ENCODE peak calls at places on chromosomes 11 and 22, in six cellular contexts. One of them, this sample, is unnamed.

GRCh38 chr22:43837666-43838065 is 24.6 kb downstream of the SULT4A1 start:
- DNase-seq in germinal center: no peak
- DNase-seq in adipocyte: no peak
- DNase-seq in coronary artery: no peak
- DNase-seq in DMS79: no peak
- DNase-seq in stomach: no peak
- DNase-seq in this sample: no peak

GRCh38 chr22:39478461-39478860 is 21.6 kb downstream of the MGAT3 start:
- DNase-seq in germinal center: no peak
- DNase-seq in adipocyte: peak
- DNase-seq in coronary artery: no peak
- DNase-seq in DMS79: no peak
- DNase-seq in stomach: peak
- DNase-seq in this sample: peak

GRCh38 chr11:27452147-27452546 is 20.4 kb downstream of the LGR4 start:
- DNase-seq in stomach: no peak
- DNase-seq in DMS79: no peak
- DNase-seq in adipocyte: peak
- DNase-seq in germinal center: no peak
- DNase-seq in coronary artery: no peak
- DNase-seq in this sample: no peak

GRCh38 chr22:30680998-30681770 is 13.5 kb upstream of the OSBP2 start:
- DNase-seq in DMS79: no peak
- DNase-seq in adipocyte: peak
- DNase-seq in stomach: no peak
- DNase-seq in germinal center: no peak
- DNase-seq in coronary artery: no peak
- DNase-seq in this sample: no peak

GRCh38 chr11:13602844-13603243 is 65.6 kb upstream of the FAR1 start:
- DNase-seq in adipocyte: no peak
- DNase-seq in germinal center: no peak
- DNase-seq in coronary artery: no peak
- DNase-seq in stomach: no peak
- DNase-seq in DMS79: no peak
- DNase-seq in this sample: no peak

GRCh38 chr22:49303781-49304461 is 523.8 kb downstream of the BRD1 start:
- DNase-seq in coronary artery: peak
- DNase-seq in adipocyte: no peak
- DNase-seq in DMS79: no peak
- DNase-seq in germinal center: no peak
- DNase-seq in stomach: peak
- DNase-seq in this sample: peak

GRCh38 chr11:74634537-74634936 is 42.2 kb downstream of the POLD3 start:
- DNase-seq in stomach: no peak
- DNase-seq in adipocyte: peak
- DNase-seq in coronary artery: no peak
- DNase-seq in DMS79: peak
- DNase-seq in germinal center: no peak
- DNase-seq in this sample: no peak

GRCh38 chr11:38718659-38719058 is 2120.6 kb upstream of the RAG2 start:
- DNase-seq in adipocyte: no peak
- DNase-seq in stomach: no peak
- DNase-seq in DMS79: no peak
- DNase-seq in germinal center: no peak
- DNase-seq in coronary artery: no peak
- DNase-seq in this sample: no peak

GRCh38 chr11:67157691-67158090 is 38.6 kb downstream of the KDM2A start:
- DNase-seq in stomach: no peak
- DNase-seq in adipocyte: no peak
- DNase-seq in coronary artery: no peak
- DNase-seq in germinal center: no peak
- DNase-seq in DMS79: no peak
- DNase-seq in this sample: no peak

GRCh38 chr11:27464155-27464759 is 8.3 kb downstream of the LGR4 start:
- DNase-seq in stomach: no peak
- DNase-seq in DMS79: peak
- DNase-seq in adipocyte: peak
- DNase-seq in coronary artery: no peak
- DNase-seq in germinal center: no peak
- DNase-seq in this sample: no peak

GRCh38 chr11:110989734-110990133 is 255.8 kb upstream of the POU2AF2 start:
- DNase-seq in adipocyte: peak
- DNase-seq in coronary artery: no peak
- DNase-seq in germinal center: no peak
- DNase-seq in stomach: no peak
- DNase-seq in DMS79: no peak
- DNase-seq in this sample: no peak

GRCh38 chr22:28208036-28208435 is 289.0 kb upstream of the PITPNB start:
- DNase-seq in adipocyte: no peak
- DNase-seq in DMS79: no peak
- DNase-seq in germinal center: no peak
- DNase-seq in stomach: no peak
- DNase-seq in coronary artery: no peak
- DNase-seq in this sample: no peak